ENCODE peak calls at places on chromosomes 2 and 18, in seven cellular contexts. A is H1, O is GM12878, I is SK-N-SH, Z is K562, F is HCT116, R is HepG2. H is an unnamed sample.

GRCh38 chr2:207012461-207012860 is 73.1 kb downstream of the CPO start:
- DNase-seq in A (no peak), O (no peak), R (no peak), Z (no peak), I (no peak), F (no peak), H (no peak)

GRCh38 chr18:76708036-76708726 is 114.2 kb upstream of the ZNF236 start:
- DNase-seq in F (no peak), R (no peak), I (no peak), O (no peak), A (no peak), Z (no peak), H (no peak)

GRCh38 chr2:16263241-16263890 is 323.0 kb downstream of the MYCN start:
- DNase-seq in A (no peak), F (no peak), R (no peak), I (no peak), O (no peak), Z (no peak), H (no peak)

GRCh38 chr18:58962331-58962730 is 97.7 kb downstream of the ZNF532 start:
- DNase-seq in I (no peak), O (no peak), F (no peak), A (no peak), Z (no peak), R (no peak), H (no peak)

GRCh38 chr2:120631241-120631640 is 104.4 kb upstream of the GLI2 start:
- DNase-seq in F (no peak), Z (no peak), O (no peak), I (no peak), A (no peak), R (no peak), H (no peak)

GRCh38 chr2:19614066-19614465 is 255.6 kb upstream of the OSR1 start:
- DNase-seq in F (no peak), I (no peak), Z (no peak), O (no peak), R (no peak), A (no peak), H (no peak)

GRCh38 chr2:164913640-164914346 is 41.5 kb downstream of the SLC38A11 start:
- DNase-seq in F (no peak), R (peak; percentile 91), Z (no peak), I (no peak), O (no peak), A (no peak), H (peak; percentile 15)

GRCh38 chr18:27500531-27500930 is 315.4 kb upstream of the CHST9 start:
- DNase-seq in F (no peak), A (no peak), Z (no peak), O (no peak), R (no peak), I (no peak), H (no peak)

GRCh38 chr2:234300393-234300792 is 196.5 kb downstream of the ARL4C start:
- DNase-seq in O (no peak), R (no peak), I (no peak), A (no peak), Z (no peak), F (no peak), H (no peak)

GRCh38 chr2:147351789-147352188 is 493.0 kb upstream of the ACVR2A start:
- DNase-seq in O (no peak), A (no peak), Z (no peak), R (no peak), F (no peak), I (no peak), H (no peak)

GRCh38 chr18:48116017-48116416 is 185.6 kb upstream of the SMAD2 start:
- DNase-seq in R (no peak), I (no peak), O (no peak), Z (no peak), A (no peak), F (no peak), H (no peak)

GRCh38 chr2:102770506-102770905 is 8.7 kb downstream of the TMEM182 start:
- DNase-seq in I (no peak), O (no peak), Z (no peak), A (no peak), F (no peak), R (no peak), H (no peak)

GRCh38 chr2:106098664-106099063 is 95.4 kb downstream of the UXS1 start:
- DNase-seq in I (no peak), A (no peak), R (no peak), O (no peak), Z (no peak), F (no peak), H (no peak)

GRCh38 chr2:177528341-177528740 is 135.8 kb downstream of the AGPS start:
- DNase-seq in Z (no peak), I (no peak), A (no peak), O (no peak), F (no peak), R (no peak), H (no peak)

GRCh38 chr2:135688002-135688401 is 53.7 kb upstream of the UBXN4 start:
- DNase-seq in R (no peak), Z (no peak), F (no peak), O (peak; percentile 31), I (no peak), A (no peak), H (no peak)

GRCh38 chr18:78984941-78985784 is 5.5 kb downstream of the SALL3 start:
- DNase-seq in O (no peak), R (peak; percentile 33), I (no peak), A (peak; percentile 51), Z (no peak), F (no peak), H (peak; percentile 53)

GRCh38 chr2:234881413-234882241 is 70.2 kb upstream of the SH3BP4 start:
- DNase-seq in R (peak; percentile 98), I (peak; percentile 78), A (peak; percentile 64), F (peak; percentile 94), O (no peak), Z (peak; percentile 97), H (peak; percentile 88)

GRCh38 chr18:79518028-79518682 is 122.4 kb downstream of the NFATC1 start:
- DNase-seq in O (no peak), F (no peak), Z (no peak), A (no peak), R (no peak), I (no peak), H (no peak)

GRCh38 chr2:12416600-12416999 is 300.1 kb upstream of the TRIB2 start:
- DNase-seq in I (no peak), R (peak; percentile 11), F (no peak), Z (peak; percentile 59), A (no peak), O (no peak), H (no peak)

GRCh38 chr2:218074031-218074430 is 5.0 kb downstream of the RUFY4 start:
- DNase-seq in O (no peak), A (peak; percentile 27), I (no peak), F (peak; percentile 7), Z (peak; percentile 61), R (peak; percentile 40), H (peak; percentile 16)

GRCh38 chr2:213422211-213422610 is 137.9 kb downstream of the SPAG16 start:
- DNase-seq in R (no peak), A (no peak), Z (no peak), F (no peak), O (no peak), I (no peak), H (no peak)

GRCh38 chr18:38663682-38664081 is 1098.1 kb upstream of the CELF4 start:
- DNase-seq in A (no peak), I (no peak), R (no peak), Z (no peak), O (no peak), F (no peak), H (no peak)

GRCh38 chr18:64409511-64409910 is 260.6 kb upstream of the LINC00305 start:
- DNase-seq in I (no peak), Z (no peak), A (no peak), R (no peak), F (no peak), O (no peak), H (peak; percentile 44)
- TF ChIP-seq JUND in I (no peak), Z (no peak), A (no peak), R (no peak), F (no peak), O (no peak), H (no peak)

GRCh38 chr18:21110667-21111350 is 804 bp downstream of the ROCK1 start:
- DNase-seq in Z (peak; percentile 31), R (no peak), O (no peak), I (peak; percentile 67), A (no peak), F (no peak), H (no peak)
- TF ChIP-seq JUND in Z (no peak), R (no peak), O (no peak), I (no peak), A (no peak), F (no peak), H (no peak)

GRCh38 chr2:143903172-143903856 is 616.6 kb downstream of the ZEB2 start:
- DNase-seq in F (no peak), I (no peak), Z (no peak), O (no peak), A (no peak), R (no peak), H (no peak)

GRCh38 chr2:143906850-143907249 is 613.1 kb downstream of the ZEB2 start:
- DNase-seq in R (no peak), F (no peak), A (peak; percentile 38), Z (no peak), O (no peak), I (no peak), H (no peak)

GRCh38 chr2:143900006-143900405 is 619.9 kb downstream of the ZEB2 start:
- DNase-seq in O (no peak), F (no peak), A (no peak), Z (no peak), R (no peak), I (no peak), H (no peak)

GRCh38 chr2:143905587-143905986 is 614.3 kb downstream of the ZEB2 start:
- DNase-seq in Z (no peak), O (no peak), R (no peak), F (no peak), A (no peak), I (no peak), H (no peak)

GRCh38 chr2:143901185-143901842 is 618.6 kb downstream of the ZEB2 start:
- DNase-seq in Z (no peak), R (no peak), A (no peak), O (no peak), I (no peak), F (peak; percentile 51), H (no peak)
- TF ChIP-seq JUND in Z (no peak), R (no peak), A (no peak), O (no peak), I (peak; percentile 83), F (peak; percentile 79), H (no peak)

GRCh38 chr2:157055660-157056199 is 201.8 kb upstream of the GALNT5 start:
- DNase-seq in R (peak; percentile 27), I (no peak), O (no peak), F (peak; percentile 22), Z (no peak), A (no peak), H (peak; percentile 37)

GRCh38 chr2:157058161-157058560 is 199.3 kb upstream of the GALNT5 start:
- DNase-seq in Z (no peak), I (no peak), R (no peak), A (no peak), O (no peak), F (no peak), H (no peak)

GRCh38 chr2:157059036-157059435 is 198.5 kb upstream of the GALNT5 start:
- DNase-seq in R (no peak), Z (no peak), A (no peak), I (no peak), F (no peak), O (no peak), H (no peak)

GRCh38 chr2:157053876-157054275 is 203.6 kb upstream of the GALNT5 start:
- DNase-seq in F (no peak), A (no peak), I (no peak), R (no peak), O (no peak), Z (no peak), H (no peak)

GRCh38 chr2:157056200-157056676 is 201.3 kb upstream of the GALNT5 start:
- DNase-seq in A (no peak), O (no peak), Z (no peak), F (peak; percentile 56), R (peak; percentile 69), I (no peak), H (no peak)
- TF ChIP-seq JUND in A (no peak), O (no peak), Z (no peak), F (peak; percentile 52), R (no peak), I (peak; percentile 52), H (no peak)